ENCODE peak calls at places on chromosomes 16 and 17, in nine cellular contexts. S is AG20443; B is chondrocyte; W is stimulated activated CD8-positive, alpha-beta memory T cell treated with anti-CD3 and anti-CD28 coated beads, Interleukin-2, amount 100 ng/mL, for 1 hour; R is Calu3; I is natural killer cell; L is aorta; Z is ascending aorta; H is dermis microvascular lymphatic vessel endothelial cell. P is an unnamed sample.

GRCh38 chr16:75389096-75389692 is 44.1 kb downstream of the CFDP1 start:
- DNase-seq in S (no peak), B (no peak), W (no peak), R (no peak), I (no peak), L (no peak), Z (no peak), H (no peak), P (no peak)

GRCh38 chr17:15309793-15310192 is 31.6 kb downstream of the TEKT3 start:
- DNase-seq in S (no peak), B (no peak), W (no peak), R (no peak), I (no peak), L (no peak), Z (no peak), H (no peak), P (no peak)

GRCh38 chr17:49578963-49579500 is 3.4 kb downstream of the NXPH3 start:
- DNase-seq in S (no peak), B (no peak), W (no peak), R (no peak), I (no peak), L (no peak), Z (no peak), H (no peak), P (no peak)

GRCh38 chr17:57356153-57356721 is 99.9 kb downstream of the MSI2 start:
- DNase-seq in S (no peak), B (no peak), W (no peak), R (no peak), I (no peak), L (no peak), Z (no peak), H (no peak), P (no peak)

GRCh38 chr17:7782237-7782636 is 51.8 kb upstream of the KDM6B start:
- DNase-seq in S (peak), B (no peak), W (no peak), R (no peak), I (no peak), L (no peak), Z (no peak), H (no peak), P (no peak)

GRCh38 chr17:31249742-31250141 is 47.3 kb downstream of the OMG start:
- DNase-seq in S (no peak), B (no peak), W (no peak), R (no peak), I (no peak), L (no peak), Z (no peak), H (no peak), P (no peak)

GRCh38 chr17:9044796-9045470 is 23.6 kb downstream of the NTN1 start:
- DNase-seq in S (no peak), B (no peak), W (no peak), R (no peak), I (no peak), L (no peak), Z (no peak), H (no peak), P (no peak)

GRCh38 chr17:17109896-17110295 is 67.6 kb downstream of the MPRIP start:
- DNase-seq in S (no peak), B (peak), W (no peak), R (peak), I (peak), L (no peak), Z (no peak), H (no peak), P (no peak)

GRCh38 chr17:21146362-21147021 is 19.7 kb downstream of the DHRS7B start:
- DNase-seq in S (peak), B (no peak), W (no peak), R (no peak), I (no peak), L (no peak), Z (no peak), H (no peak), P (no peak)

GRCh38 chr17:73066148-73066884 is 26.2 kb downstream of the SLC39A11 start:
- DNase-seq in S (no peak), B (no peak), W (no peak), R (no peak), I (no peak), L (no peak), Z (no peak), H (no peak), P (no peak)

GRCh38 chr16:81798311-81799137 is 19.4 kb downstream of the PLCG2 start:
- DNase-seq in S (no peak), B (no peak), W (no peak), R (no peak), I (peak), L (no peak), Z (no peak), H (no peak), P (no peak)

GRCh38 chr17:10116267-10116666 is 82.1 kb downstream of the GAS7 start:
- DNase-seq in S (no peak), B (no peak), W (no peak), R (no peak), I (no peak), L (no peak), Z (no peak), H (no peak), P (no peak)

GRCh38 chr16:64276646-64277045 is 845.2 kb downstream of the CDH11 start:
- DNase-seq in S (no peak), B (no peak), W (no peak), R (no peak), I (no peak), L (no peak), Z (no peak), H (no peak), P (no peak)

GRCh38 chr17:40561294-40561870 is 3.9 kb downstream of the CCR7 start:
- DNase-seq in S (no peak), B (no peak), W (no peak), R (no peak), I (no peak), L (no peak), Z (no peak), H (no peak), P (no peak)

GRCh38 chr17:38430316-38430715 is 2.1 kb downstream of the ARHGAP23 start:
- DNase-seq in S (peak), B (no peak), W (no peak), R (no peak), I (no peak), L (no peak), Z (no peak), H (no peak), P (no peak)

GRCh38 chr17:45248132-45248936 is 13.6 kb downstream of the SPATA32 start:
- DNase-seq in S (no peak), B (no peak), W (no peak), R (peak), I (peak), L (no peak), Z (no peak), H (no peak), P (peak)

GRCh38 chr16:57624044-57624688 is 4.3 kb upstream of the ADGRG1 start:
- DNase-seq in S (no peak), B (peak), W (no peak), R (no peak), I (no peak), L (no peak), Z (no peak), H (no peak), P (no peak)

GRCh38 chr16:1167276-1168107 is 14.6 kb downstream of the CACNA1H start:
- DNase-seq in S (no peak), B (no peak), W (no peak), R (peak), I (no peak), L (no peak), Z (no peak), H (no peak), P (peak)

GRCh38 chr16:13429411-13429810 is 490.5 kb upstream of the ERCC4 start:
- DNase-seq in S (no peak), B (no peak), W (no peak), R (no peak), I (no peak), L (no peak), Z (no peak), H (no peak), P (no peak)

GRCh38 chr17:74472890-74473289 is 6.5 kb downstream of the CD300A start:
- DNase-seq in S (no peak), B (no peak), W (no peak), R (no peak), I (no peak), L (no peak), Z (no peak), H (no peak), P (no peak)

GRCh38 chr17:72576289-72576759 is 455.5 kb downstream of the SOX9 start:
- DNase-seq in S (no peak), B (no peak), W (no peak), R (no peak), I (no peak), L (no peak), Z (no peak), H (no peak), P (no peak)

GRCh38 chr17:20994779-20995149 is 48.0 kb downstream of the USP22 start:
- DNase-seq in S (no peak), B (no peak), W (no peak), R (no peak), I (no peak), L (no peak), Z (no peak), H (no peak), P (no peak)

GRCh38 chr16:11245988-11246387 is 10.0 kb downstream of the SOCS1 start:
- DNase-seq in S (no peak), B (no peak), W (no peak), R (no peak), I (no peak), L (no peak), Z (no peak), H (no peak), P (no peak)

GRCh38 chr17:18002171-18002570 is 29.5 kb downstream of the DRC3 start:
- DNase-seq in S (peak), B (no peak), W (no peak), R (no peak), I (no peak), L (no peak), Z (no peak), H (no peak), P (no peak)

GRCh38 chr17:69978056-69978646 is 96.9 kb upstream of the KCNJ16 start:
- DNase-seq in S (no peak), B (no peak), W (no peak), R (no peak), I (no peak), L (no peak), Z (no peak), H (no peak), P (no peak)

GRCh38 chr17:30005709-30006320 is 64.4 kb downstream of the EFCAB5 start:
- DNase-seq in S (peak), B (no peak), W (no peak), R (no peak), I (no peak), L (no peak), Z (no peak), H (no peak), P (no peak)

GRCh38 chr17:32445976-32446375 is 1.7 kb downstream of the PSMD11 start:
- DNase-seq in S (no peak), B (no peak), W (no peak), R (no peak), I (no peak), L (no peak), Z (no peak), H (no peak), P (no peak)